ENCODE peak calls at places on chromosomes 12 and 14, in ten cellular contexts. One of them, this sample, is unnamed.

GRCh38 chr12:12081836-12082497 is 11.2 kb downstream of the BCL2L14 start:
- DNase-seq in choroid plexus epithelial cell: peak; percentile 72
- DNase-seq in AG04450: no peak
- DNase-seq in CD8-positive, alpha-beta T cell: no peak
- DNase-seq in Calu3: peak; percentile 18
- DNase-seq in SK-N-SH: peak; percentile 67
- DNase-seq in heart right ventricle: no peak
- DNase-seq in bronchial epithelial cell: peak; percentile 25
- DNase-seq in omental fat pad: no peak
- DNase-seq in AG09319: no peak
- DNase-seq in this sample: no peak

GRCh38 chr14:78849952-78850351 is 679.8 kb downstream of the NRXN3 start:
- DNase-seq in SK-N-SH: no peak
- DNase-seq in CD8-positive, alpha-beta T cell: no peak
- DNase-seq in heart right ventricle: no peak
- DNase-seq in bronchial epithelial cell: no peak
- DNase-seq in AG09319: no peak
- DNase-seq in choroid plexus epithelial cell: no peak
- DNase-seq in omental fat pad: no peak
- DNase-seq in Calu3: no peak
- DNase-seq in AG04450: no peak
- DNase-seq in this sample: no peak

GRCh38 chr14:89504602-89505320 is 87.7 kb upstream of the FOXN3 start:
- DNase-seq in choroid plexus epithelial cell: peak; percentile 52
- DNase-seq in AG09319: peak; percentile 40
- DNase-seq in heart right ventricle: no peak
- DNase-seq in bronchial epithelial cell: no peak
- DNase-seq in omental fat pad: no peak
- DNase-seq in CD8-positive, alpha-beta T cell: no peak
- DNase-seq in AG04450: no peak
- DNase-seq in SK-N-SH: no peak
- DNase-seq in Calu3: no peak
- DNase-seq in this sample: peak; percentile 51

GRCh38 chr12:92898755-92899154 is 30.3 kb downstream of the EEA1 start:
- DNase-seq in SK-N-SH: no peak
- DNase-seq in AG09319: no peak
- DNase-seq in heart right ventricle: no peak
- DNase-seq in Calu3: no peak
- DNase-seq in choroid plexus epithelial cell: peak; percentile 23
- DNase-seq in AG04450: no peak
- DNase-seq in omental fat pad: no peak
- DNase-seq in bronchial epithelial cell: peak; percentile 80
- DNase-seq in CD8-positive, alpha-beta T cell: no peak
- DNase-seq in this sample: no peak

GRCh38 chr12:12608557-12608957 is 3.1 kb upstream of the CREBL2 start:
- DNase-seq in heart right ventricle: no peak
- DNase-seq in choroid plexus epithelial cell: peak; percentile 56
- DNase-seq in SK-N-SH: no peak
- DNase-seq in bronchial epithelial cell: no peak
- DNase-seq in CD8-positive, alpha-beta T cell: no peak
- DNase-seq in AG04450: no peak
- DNase-seq in AG09319: no peak
- DNase-seq in Calu3: peak; percentile 18
- DNase-seq in omental fat pad: no peak
- DNase-seq in this sample: no peak

GRCh38 chr12:106863185-106863584 is 88.7 kb downstream of the RIC8B start:
- DNase-seq in heart right ventricle: no peak
- DNase-seq in SK-N-SH: no peak
- DNase-seq in AG09319: no peak
- DNase-seq in Calu3: no peak
- DNase-seq in AG04450: no peak
- DNase-seq in CD8-positive, alpha-beta T cell: no peak
- DNase-seq in omental fat pad: no peak
- DNase-seq in choroid plexus epithelial cell: peak; percentile 30
- DNase-seq in bronchial epithelial cell: no peak
- DNase-seq in this sample: no peak

GRCh38 chr14:105390849-105391500 is 7.4 kb upstream of the TEX22 start:
- DNase-seq in AG09319: no peak
- DNase-seq in choroid plexus epithelial cell: no peak
- DNase-seq in omental fat pad: no peak
- DNase-seq in Calu3: no peak
- DNase-seq in bronchial epithelial cell: no peak
- DNase-seq in AG04450: no peak
- DNase-seq in CD8-positive, alpha-beta T cell: no peak
- DNase-seq in SK-N-SH: no peak
- DNase-seq in heart right ventricle: no peak
- DNase-seq in this sample: no peak

GRCh38 chr12:57127101-57127709 is 1.1 kb upstream of the LRP1 start:
- DNase-seq in SK-N-SH: peak; percentile 67
- DNase-seq in heart right ventricle: peak; percentile 74
- DNase-seq in choroid plexus epithelial cell: no peak
- DNase-seq in AG04450: no peak
- DNase-seq in CD8-positive, alpha-beta T cell: peak; percentile 6
- DNase-seq in Calu3: peak; percentile 78
- DNase-seq in AG09319: no peak
- DNase-seq in omental fat pad: no peak
- DNase-seq in bronchial epithelial cell: peak; percentile 58
- DNase-seq in this sample: peak; percentile 31

GRCh38 chr12:108446766-108447165 is 68.3 kb upstream of the FICD start:
- DNase-seq in CD8-positive, alpha-beta T cell: no peak
- DNase-seq in bronchial epithelial cell: peak; percentile 75
- DNase-seq in SK-N-SH: no peak
- DNase-seq in AG04450: no peak
- DNase-seq in AG09319: peak; percentile 14
- DNase-seq in choroid plexus epithelial cell: peak; percentile 69
- DNase-seq in heart right ventricle: peak; percentile 18
- DNase-seq in Calu3: no peak
- DNase-seq in omental fat pad: no peak
- DNase-seq in this sample: no peak

GRCh38 chr14:92544051-92544730 is 30.6 kb downstream of the RIN3 start:
- DNase-seq in AG09319: no peak
- DNase-seq in CD8-positive, alpha-beta T cell: no peak
- DNase-seq in SK-N-SH: no peak
- DNase-seq in heart right ventricle: no peak
- DNase-seq in omental fat pad: no peak
- DNase-seq in AG04450: no peak
- DNase-seq in choroid plexus epithelial cell: no peak
- DNase-seq in Calu3: no peak
- DNase-seq in bronchial epithelial cell: no peak
- DNase-seq in this sample: no peak

GRCh38 chr12:113870890-113871289 is 95.2 kb downstream of the RBM19 start:
- DNase-seq in AG04450: no peak
- DNase-seq in CD8-positive, alpha-beta T cell: no peak
- DNase-seq in bronchial epithelial cell: no peak
- DNase-seq in heart right ventricle: no peak
- DNase-seq in choroid plexus epithelial cell: no peak
- DNase-seq in SK-N-SH: no peak
- DNase-seq in Calu3: no peak
- DNase-seq in AG09319: no peak
- DNase-seq in omental fat pad: no peak
- DNase-seq in this sample: no peak

DNA sequence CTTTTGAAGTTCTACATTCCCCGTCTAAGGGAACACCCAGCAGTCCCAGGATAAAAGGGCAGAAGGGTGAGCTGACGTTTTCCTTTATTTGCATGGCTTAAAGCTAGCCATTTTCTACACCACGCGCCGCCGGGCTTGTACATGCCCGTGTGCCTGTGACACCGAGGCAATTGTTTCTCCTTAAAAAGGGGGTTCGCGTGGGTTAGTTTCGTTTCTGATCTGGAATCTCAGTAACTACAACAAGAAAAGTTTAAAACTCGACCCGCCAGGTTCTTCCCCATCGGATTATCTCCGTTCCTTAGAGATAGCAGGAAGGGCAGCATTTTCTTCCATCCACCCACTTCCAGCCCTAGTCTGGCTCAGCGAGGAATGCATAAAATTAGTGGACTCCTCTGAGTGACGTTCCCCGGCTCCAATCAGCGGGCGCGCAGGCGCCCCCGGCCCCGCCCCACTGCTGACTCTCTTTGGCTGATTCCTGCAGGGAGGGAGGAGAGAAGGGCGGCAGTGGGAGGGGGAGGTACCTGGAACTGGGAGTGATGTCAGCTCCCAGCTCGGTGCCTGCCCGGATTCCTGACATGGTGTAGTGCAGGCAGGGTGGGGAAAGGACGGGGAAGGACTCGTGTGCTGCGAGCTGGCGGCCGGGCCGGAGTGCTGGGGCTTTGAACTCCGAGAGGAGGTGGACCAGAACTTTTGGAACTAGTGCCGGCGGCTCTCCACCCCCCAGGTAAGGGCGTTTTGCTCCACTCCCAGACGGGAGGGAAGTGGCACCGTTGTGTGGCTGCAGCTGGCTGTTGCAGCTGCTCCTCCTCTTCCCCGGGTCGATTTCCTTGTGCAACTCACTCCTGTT is at the start of gene PPFIBP1:
- DNase-seq in heart right ventricle: peak; percentile 100
- DNase-seq in choroid plexus epithelial cell: peak; percentile 99
- DNase-seq in AG09319: peak; percentile 96
- DNase-seq in CD8-positive, alpha-beta T cell: peak; percentile 98
- DNase-seq in SK-N-SH: peak; percentile 94
- DNase-seq in Calu3: peak; percentile 95
- DNase-seq in AG04450: peak; percentile 94
- DNase-seq in bronchial epithelial cell: peak; percentile 96
- DNase-seq in omental fat pad: peak; percentile 97
- DNase-seq in this sample: peak; percentile 82
- TF ChIP-seq CTCF in heart right ventricle: peak; percentile 39
- TF ChIP-seq CTCF in choroid plexus epithelial cell: peak; percentile 54
- TF ChIP-seq CTCF in AG09319: peak; percentile 41
- TF ChIP-seq CTCF in CD8-positive, alpha-beta T cell: no peak
- TF ChIP-seq CTCF in SK-N-SH: peak; percentile 30
- TF ChIP-seq CTCF in Calu3: no peak
- TF ChIP-seq CTCF in AG04450: peak; percentile 37
- TF ChIP-seq CTCF in bronchial epithelial cell: peak; percentile 50
- TF ChIP-seq CTCF in omental fat pad: no peak
- TF ChIP-seq CTCF in this sample: no peak

GRCh38 chr12:14751987-14752386 is 51.3 kb downstream of the WBP11 start:
- DNase-seq in SK-N-SH: no peak
- DNase-seq in AG09319: no peak
- DNase-seq in heart right ventricle: no peak
- DNase-seq in CD8-positive, alpha-beta T cell: no peak
- DNase-seq in bronchial epithelial cell: no peak
- DNase-seq in choroid plexus epithelial cell: no peak
- DNase-seq in AG04450: no peak
- DNase-seq in Calu3: no peak
- DNase-seq in omental fat pad: no peak
- DNase-seq in this sample: no peak

DNA sequence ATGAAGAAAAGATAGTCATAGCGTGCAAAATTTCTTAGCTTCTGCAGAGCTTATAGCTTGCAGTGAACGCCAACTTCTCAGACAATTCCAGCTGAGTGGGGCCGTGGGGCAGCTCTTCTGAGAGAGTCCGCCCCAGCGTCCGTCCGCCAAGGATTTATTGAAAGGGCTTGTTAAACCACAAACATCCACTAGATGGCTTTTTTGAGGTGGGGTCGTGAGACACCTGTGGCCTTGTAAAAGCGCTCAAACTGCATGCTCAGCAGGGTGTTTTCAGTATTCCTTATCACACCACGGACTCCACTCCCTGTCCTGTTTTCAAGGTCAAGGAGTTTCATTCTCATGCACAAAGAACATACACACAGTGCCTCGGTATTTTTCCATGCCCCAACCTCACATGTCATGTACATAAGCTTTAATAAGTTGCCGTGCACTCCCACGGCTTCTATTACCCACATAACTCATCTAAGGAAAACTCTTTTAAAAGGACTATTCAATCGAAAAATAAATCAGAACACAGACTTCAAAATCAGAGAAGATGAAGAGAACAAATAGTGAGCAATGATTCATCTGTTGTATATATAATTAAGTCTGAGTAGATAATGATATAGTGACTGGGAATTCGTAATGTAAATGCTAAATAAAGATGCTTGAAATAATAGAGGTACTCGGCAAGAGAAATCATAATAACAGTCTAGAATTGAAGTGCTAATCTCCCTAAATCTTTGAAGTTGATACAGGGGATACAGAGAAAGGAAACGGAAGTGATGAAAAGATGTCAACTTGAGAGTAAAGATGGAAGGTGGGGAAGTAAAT is 46.7 kb downstream of the WBP11 start:
- DNase-seq in AG04450: no peak
- DNase-seq in CD8-positive, alpha-beta T cell: no peak
- DNase-seq in AG09319: no peak
- DNase-seq in omental fat pad: no peak
- DNase-seq in choroid plexus epithelial cell: peak; percentile 34
- DNase-seq in bronchial epithelial cell: no peak
- DNase-seq in SK-N-SH: peak; percentile 22
- DNase-seq in heart right ventricle: no peak
- DNase-seq in Calu3: peak; percentile 54
- DNase-seq in this sample: no peak
- TF ChIP-seq CTCF in AG04450: peak; percentile 42
- TF ChIP-seq CTCF in CD8-positive, alpha-beta T cell: no peak
- TF ChIP-seq CTCF in AG09319: peak; percentile 8
- TF ChIP-seq CTCF in omental fat pad: no peak
- TF ChIP-seq CTCF in choroid plexus epithelial cell: peak; percentile 69
- TF ChIP-seq CTCF in bronchial epithelial cell: peak; percentile 27
- TF ChIP-seq CTCF in SK-N-SH: peak; percentile 25
- TF ChIP-seq CTCF in heart right ventricle: peak; percentile 37
- TF ChIP-seq CTCF in Calu3: peak; percentile 74
- TF ChIP-seq CTCF in this sample: no peak

DNA sequence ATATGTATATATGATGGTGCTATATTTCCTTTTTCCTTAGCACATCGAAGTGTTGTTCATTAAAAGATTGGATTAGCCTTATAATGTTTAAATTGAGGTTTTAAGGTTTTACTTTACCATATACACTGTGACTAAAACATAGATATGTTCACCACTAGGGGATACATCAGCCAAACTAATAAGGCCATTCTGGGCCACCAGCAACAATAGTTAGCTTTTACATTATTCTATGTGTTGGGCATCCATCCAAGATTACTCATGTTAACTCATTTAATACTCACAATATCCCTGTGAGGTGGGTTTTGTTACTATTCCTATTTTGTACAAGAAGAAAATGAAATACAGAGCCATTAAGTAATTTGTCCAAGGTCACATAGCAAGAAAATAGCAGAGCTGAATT is 202.6 kb upstream of the AVPR1A start:
- DNase-seq in AG09319: no peak
- DNase-seq in bronchial epithelial cell: peak; percentile 68
- DNase-seq in CD8-positive, alpha-beta T cell: no peak
- DNase-seq in heart right ventricle: no peak
- DNase-seq in omental fat pad: no peak
- DNase-seq in Calu3: no peak
- DNase-seq in choroid plexus epithelial cell: peak; percentile 7
- DNase-seq in SK-N-SH: no peak
- DNase-seq in AG04450: no peak
- DNase-seq in this sample: no peak
- TF ChIP-seq CTCF in AG09319: no peak
- TF ChIP-seq CTCF in bronchial epithelial cell: no peak
- TF ChIP-seq CTCF in CD8-positive, alpha-beta T cell: no peak
- TF ChIP-seq CTCF in heart right ventricle: no peak
- TF ChIP-seq CTCF in omental fat pad: no peak
- TF ChIP-seq CTCF in Calu3: peak; percentile 32
- TF ChIP-seq CTCF in choroid plexus epithelial cell: no peak
- TF ChIP-seq CTCF in SK-N-SH: no peak
- TF ChIP-seq CTCF in AG04450: no peak
- TF ChIP-seq CTCF in this sample: no peak

GRCh38 chr12:104976703-104977102 is 9.4 kb upstream of the NOPCHAP1 start:
- DNase-seq in omental fat pad: no peak
- DNase-seq in bronchial epithelial cell: no peak
- DNase-seq in AG09319: no peak
- DNase-seq in SK-N-SH: no peak
- DNase-seq in CD8-positive, alpha-beta T cell: no peak
- DNase-seq in Calu3: no peak
- DNase-seq in choroid plexus epithelial cell: no peak
- DNase-seq in AG04450: no peak
- DNase-seq in heart right ventricle: no peak
- DNase-seq in this sample: no peak
- TF ChIP-seq CTCF in omental fat pad: no peak
- TF ChIP-seq CTCF in bronchial epithelial cell: no peak
- TF ChIP-seq CTCF in AG09319: no peak
- TF ChIP-seq CTCF in SK-N-SH: no peak
- TF ChIP-seq CTCF in CD8-positive, alpha-beta T cell: no peak
- TF ChIP-seq CTCF in Calu3: no peak
- TF ChIP-seq CTCF in choroid plexus epithelial cell: no peak
- TF ChIP-seq CTCF in AG04450: no peak
- TF ChIP-seq CTCF in heart right ventricle: no peak
- TF ChIP-seq CTCF in this sample: no peak